ENCODE peak calls at places on chromosomes 6 and 20, in seven cellular contexts. V, J, H, B, U, N and K are unnamed samples.

GRCh38 chr6:130198483-130199035 is 24.2 kb downstream of the SAMD3 start:
- DNase-seq in V (no peak), J (no peak), H (no peak), B (no peak), U (no peak), N (no peak), K (no peak)

GRCh38 chr6:135722679-135723078 is 128.8 kb upstream of the PDE7B start:
- DNase-seq in V (no peak), J (peak), H (no peak), B (no peak), U (peak), N (no peak), K (peak)

GRCh38 chr6:134436281-134436815 is 118.4 kb upstream of the SGK1 start:
- DNase-seq in V (no peak), J (peak), H (peak), B (no peak), U (peak), N (peak), K (peak)

GRCh38 chr6:44086931-44087574 is 40.2 kb downstream of the MRPL14 start:
- DNase-seq in V (no peak), J (no peak), H (no peak), B (peak), U (no peak), N (no peak), K (no peak)

GRCh38 chr6:170092826-170093225 is 198.1 kb downstream of the DLL1 start:
- DNase-seq in V (no peak), J (no peak), H (no peak), B (no peak), U (no peak), N (no peak), K (no peak)

GRCh38 chr20:4855097-4855496 is 133.4 kb downstream of the PRND start:
- DNase-seq in V (no peak), J (no peak), H (no peak), B (no peak), U (no peak), N (no peak), K (no peak)

GRCh38 chr6:56490994-56491393 is 151.7 kb downstream of the DST start:
- DNase-seq in V (no peak), J (no peak), H (no peak), B (no peak), U (no peak), N (no peak), K (no peak)

GRCh38 chr20:54650201-54650722 is 174.9 kb downstream of the DOK5 start:
- DNase-seq in V (no peak), J (no peak), H (no peak), B (no peak), U (no peak), N (no peak), K (no peak)

GRCh38 chr6:125194980-125195379 is 41.4 kb downstream of the TPD52L1 start:
- DNase-seq in V (no peak), J (no peak), H (no peak), B (no peak), U (no peak), N (no peak), K (no peak)

GRCh38 chr6:45431314-45432058 is 53.8 kb upstream of the SUPT3H start:
- DNase-seq in V (no peak), J (no peak), H (no peak), B (no peak), U (no peak), N (no peak), K (no peak)

GRCh38 chr20:19495905-19496703 is 262.0 kb upstream of the RIN2 start:
- DNase-seq in V (no peak), J (no peak), H (no peak), B (no peak), U (no peak), N (no peak), K (no peak)

GRCh38 chr20:34209111-34209510 is 32.1 kb upstream of the ASIP start:
- DNase-seq in V (no peak), J (no peak), H (no peak), B (no peak), U (no peak), N (no peak), K (no peak)

GRCh38 chr6:38012573-38012972 is 193.0 kb downstream of the ZFAND3 start:
- DNase-seq in V (peak), J (peak), H (no peak), B (peak), U (peak), N (peak), K (peak)
- TF ChIP-seq REST in V (no peak), J (no peak), H (no peak), B (no peak), U (no peak), N (no peak), K (no peak)

GRCh38 chr6:150306290-150306689 is 62.5 kb upstream of the IYD start:
- DNase-seq in V (no peak), J (no peak), H (no peak), B (no peak), U (no peak), N (no peak), K (no peak)
- H3K4me2 ChIP-seq in V (no peak), J (no peak), H (no peak), B (no peak), U (no peak), N (no peak), K (no peak)

DNA sequence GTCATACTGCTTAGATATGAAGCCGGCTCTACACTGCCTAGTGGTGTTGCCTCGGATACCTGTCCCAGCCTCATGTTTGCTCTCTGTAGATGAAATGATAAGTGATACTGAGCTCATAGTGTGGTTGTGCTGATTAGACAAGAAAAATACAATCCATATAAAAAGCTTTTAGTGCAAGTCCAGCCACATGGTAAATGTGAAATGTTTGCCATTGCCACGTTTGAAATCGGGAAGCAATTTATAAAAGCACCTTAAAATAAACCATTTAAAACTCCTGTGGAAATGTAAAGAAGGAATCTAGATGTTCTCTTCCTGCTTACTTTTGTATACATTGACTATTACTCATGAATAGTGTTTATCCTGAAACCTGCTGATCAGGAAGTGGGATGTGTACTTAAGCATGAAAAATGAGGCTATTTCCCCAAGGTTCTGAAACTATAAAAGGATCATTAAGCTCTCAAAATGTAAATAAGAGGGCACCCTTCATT is 13.2 kb upstream of the PBOV1 start:
- DNase-seq in V (no peak), J (peak), H (no peak), B (no peak), U (no peak), N (no peak), K (no peak)
- TF ChIP-seq REST in V (no peak), J (no peak), H (no peak), B (no peak), U (no peak), N (no peak), K (no peak)

DNA sequence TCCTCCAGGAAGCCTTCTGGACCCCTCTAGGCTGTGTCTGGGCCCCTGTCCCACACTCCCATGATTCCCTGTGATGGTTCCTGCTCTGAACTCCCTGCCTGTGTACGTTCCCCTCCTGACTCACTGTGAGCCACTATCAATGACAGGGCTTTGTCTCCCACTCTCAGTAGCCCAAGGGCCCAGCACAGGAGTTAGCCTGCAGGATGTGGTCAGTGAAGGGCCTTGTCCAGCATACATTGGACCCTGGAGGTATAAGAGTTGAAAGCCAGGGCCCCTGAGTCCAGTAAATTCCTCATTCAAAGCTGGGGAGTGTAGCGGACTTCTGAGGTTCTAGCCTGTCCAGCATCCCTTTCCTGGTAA is 19.0 kb downstream of the ZBP1 start:
- DNase-seq in V (no peak), J (no peak), H (no peak), B (no peak), U (no peak), N (no peak), K (no peak)
- H3K4me2 ChIP-seq in V (no peak), J (no peak), H (no peak), B (no peak), U (no peak), N (no peak), K (no peak)

DNA sequence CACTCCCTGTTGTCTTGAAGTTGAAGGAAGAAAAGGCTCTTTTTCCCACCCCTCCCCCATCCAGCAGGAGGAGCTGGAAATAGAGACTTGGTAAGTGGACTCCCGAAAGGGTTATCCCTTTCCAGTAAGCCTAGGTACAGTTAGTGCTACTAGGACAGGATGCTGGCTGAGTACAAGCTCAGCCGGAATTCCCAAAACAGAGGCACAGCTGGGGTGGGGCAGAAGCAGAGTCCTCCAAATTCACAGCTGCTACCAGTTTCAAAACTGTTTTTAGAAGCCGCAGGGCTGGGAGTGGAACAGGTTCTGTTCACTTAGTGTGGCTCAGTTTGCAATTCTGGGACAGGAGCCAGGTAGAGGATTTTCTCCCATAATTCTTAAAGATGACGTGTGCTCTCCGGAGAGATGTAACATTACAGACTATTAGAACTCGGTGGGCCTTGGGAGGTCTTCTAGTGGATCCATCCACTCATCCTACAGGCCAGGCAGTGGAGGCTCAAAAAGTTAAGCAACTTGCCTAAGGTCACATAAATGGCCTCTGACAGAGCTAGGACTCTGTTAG is 19.0 kb upstream of the UTRN start:
- DNase-seq in V (peak), J (no peak), H (no peak), B (no peak), U (peak), N (no peak), K (peak)
- TF ChIP-seq REST in V (no peak), J (no peak), H (no peak), B (no peak), U (no peak), N (no peak), K (no peak)

GRCh38 chr6:158018851-158019361 is 37.2 kb downstream of the SYNJ2 start:
- DNase-seq in V (no peak), J (no peak), H (no peak), B (no peak), U (no peak), N (no peak), K (no peak)
- H3K4me2 ChIP-seq in V (no peak), J (no peak), H (no peak), B (peak), U (no peak), N (no peak), K (no peak)

GRCh38 chr6:37517411-37517812 is 17.7 kb upstream of the CCDC167 start:
- DNase-seq in V (no peak), J (no peak), H (no peak), B (no peak), U (no peak), N (no peak), K (no peak)
- TF ChIP-seq REST in V (no peak), J (no peak), H (no peak), B (no peak), U (no peak), N (no peak), K (no peak)

GRCh38 chr6:165721349-165721748 is 58.3 kb upstream of the PDE10A start:
- DNase-seq in V (no peak), J (no peak), H (no peak), B (peak), U (no peak), N (no peak), K (no peak)

GRCh38 chr6:165717732-165718465 is 54.9 kb upstream of the PDE10A start:
- DNase-seq in V (no peak), J (no peak), H (no peak), B (no peak), U (peak), N (no peak), K (peak)

GRCh38 chr6:165716886-165717285 is 53.8 kb upstream of the PDE10A start:
- DNase-seq in V (no peak), J (no peak), H (no peak), B (no peak), U (no peak), N (no peak), K (no peak)

GRCh38 chr6:165715428-165715827 is 52.4 kb upstream of the PDE10A start:
- DNase-seq in V (no peak), J (no peak), H (no peak), B (no peak), U (no peak), N (no peak), K (no peak)

DNA sequence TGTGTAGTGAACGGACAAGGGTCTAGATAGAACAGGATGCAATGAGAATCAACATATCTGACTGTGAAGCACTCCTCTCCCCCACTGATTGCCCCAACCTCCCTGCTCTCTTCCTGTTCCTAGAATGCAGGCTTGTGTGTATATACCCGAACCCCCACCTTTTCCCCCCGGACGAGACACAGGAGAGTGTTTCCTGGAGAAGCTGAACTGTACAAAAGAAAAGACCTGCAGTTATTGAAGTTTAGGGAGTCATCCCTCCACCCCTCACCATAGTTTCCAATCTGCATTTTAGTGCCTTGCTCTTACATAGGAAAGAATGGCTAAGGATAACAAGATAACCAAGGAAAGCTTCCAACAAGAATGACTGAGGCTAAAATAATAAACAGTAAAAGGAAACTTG is 55.4 kb upstream of the PDE10A start:
- DNase-seq in V (no peak), J (no peak), H (no peak), B (no peak), U (no peak), N (no peak), K (no peak)
- H3K4me2 ChIP-seq in V (no peak), J (no peak), H (no peak), B (peak), U (peak), N (no peak), K (peak)